ENCODE peak calls at places on chromosomes 2 and 18, in eight cellular contexts. One of them, this sample, is unnamed.

GRCh38 chr2:30335981-30336538 is 104.7 kb downstream of the LBH start:
- DNase-seq in HL-60: no peak
- DNase-seq in left lung: no peak
- DNase-seq in fibroblast of the aortic adventitia: peak
- DNase-seq in nephron progenitor cell: no peak
- DNase-seq in neural crest cell: no peak
- DNase-seq in kidney epithelial cell: no peak
- DNase-seq in IMR-90: no peak
- DNase-seq in this sample: no peak

GRCh38 chr2:169759987-169760386 is 26.4 kb downstream of the KLHL23 start:
- DNase-seq in HL-60: no peak
- DNase-seq in left lung: no peak
- DNase-seq in fibroblast of the aortic adventitia: no peak
- DNase-seq in nephron progenitor cell: no peak
- DNase-seq in neural crest cell: no peak
- DNase-seq in kidney epithelial cell: no peak
- DNase-seq in IMR-90: no peak
- DNase-seq in this sample: no peak

GRCh38 chr2:223822818-223823217 is 14.6 kb downstream of the AP1S3 start:
- DNase-seq in HL-60: no peak
- DNase-seq in left lung: no peak
- DNase-seq in fibroblast of the aortic adventitia: no peak
- DNase-seq in nephron progenitor cell: no peak
- DNase-seq in neural crest cell: no peak
- DNase-seq in kidney epithelial cell: no peak
- DNase-seq in IMR-90: no peak
- DNase-seq in this sample: no peak

GRCh38 chr2:53670351-53670750 is 97.3 kb upstream of the CHAC2 start:
- DNase-seq in HL-60: no peak
- DNase-seq in left lung: no peak
- DNase-seq in fibroblast of the aortic adventitia: no peak
- DNase-seq in nephron progenitor cell: no peak
- DNase-seq in neural crest cell: no peak
- DNase-seq in kidney epithelial cell: no peak
- DNase-seq in IMR-90: peak
- DNase-seq in this sample: no peak

GRCh38 chr2:17475285-17475684 is 43.0 kb downstream of the RAD51AP2 start:
- DNase-seq in HL-60: peak
- DNase-seq in left lung: no peak
- DNase-seq in fibroblast of the aortic adventitia: no peak
- DNase-seq in nephron progenitor cell: no peak
- DNase-seq in neural crest cell: no peak
- DNase-seq in kidney epithelial cell: no peak
- DNase-seq in IMR-90: no peak
- DNase-seq in this sample: no peak

GRCh38 chr2:1855150-1855549 is 110.8 kb upstream of the PXDN start:
- DNase-seq in HL-60: no peak
- DNase-seq in left lung: no peak
- DNase-seq in fibroblast of the aortic adventitia: no peak
- DNase-seq in nephron progenitor cell: peak
- DNase-seq in neural crest cell: peak
- DNase-seq in kidney epithelial cell: no peak
- DNase-seq in IMR-90: no peak
- DNase-seq in this sample: no peak

GRCh38 chr2:162509288-162509968 is 165.5 kb downstream of the GCA start:
- DNase-seq in HL-60: no peak
- DNase-seq in left lung: no peak
- DNase-seq in fibroblast of the aortic adventitia: no peak
- DNase-seq in nephron progenitor cell: no peak
- DNase-seq in neural crest cell: no peak
- DNase-seq in kidney epithelial cell: no peak
- DNase-seq in IMR-90: no peak
- DNase-seq in this sample: no peak

GRCh38 chr2:54568876-54569298 is 112.8 kb downstream of the SPTBN1 start:
- DNase-seq in HL-60: no peak
- DNase-seq in left lung: no peak
- DNase-seq in fibroblast of the aortic adventitia: no peak
- DNase-seq in nephron progenitor cell: no peak
- DNase-seq in neural crest cell: no peak
- DNase-seq in kidney epithelial cell: no peak
- DNase-seq in IMR-90: no peak
- DNase-seq in this sample: no peak

GRCh38 chr2:170013802-170014551 is 164.0 kb upstream of the MYO3B start:
- DNase-seq in HL-60: no peak
- DNase-seq in left lung: no peak
- DNase-seq in fibroblast of the aortic adventitia: peak
- DNase-seq in nephron progenitor cell: peak
- DNase-seq in neural crest cell: no peak
- DNase-seq in kidney epithelial cell: no peak
- DNase-seq in IMR-90: peak
- DNase-seq in this sample: no peak

DNA sequence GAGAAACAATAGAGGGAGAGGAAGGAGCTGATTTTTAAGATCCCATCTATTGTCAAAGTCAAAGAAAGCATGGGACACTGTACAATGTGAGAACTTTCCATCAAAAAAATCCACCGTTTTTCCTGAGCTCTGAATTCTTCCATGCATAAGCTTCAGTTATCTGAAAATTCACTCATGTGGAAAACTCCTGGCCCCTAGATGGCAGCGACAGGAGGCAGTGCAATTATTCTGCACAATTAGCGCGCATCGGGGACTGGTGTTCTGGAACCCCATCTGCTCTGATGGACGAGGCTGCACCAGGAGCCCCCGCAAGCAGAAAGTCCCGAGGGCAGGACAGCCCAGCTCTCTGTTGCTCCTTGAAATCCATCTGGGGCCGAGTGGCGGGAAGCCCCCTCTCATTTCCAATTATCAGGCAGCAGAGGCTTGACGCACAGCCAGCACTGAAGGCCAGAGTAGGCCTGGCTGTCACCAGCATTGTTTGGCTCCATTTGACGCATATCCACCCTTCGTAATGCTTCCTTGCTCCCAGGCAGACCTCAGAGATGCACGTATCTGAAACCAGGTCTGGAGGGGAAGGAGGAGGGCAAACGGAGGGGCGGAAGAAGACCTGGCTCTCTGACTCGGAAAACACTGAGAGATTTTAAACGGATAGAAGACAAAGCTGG is 70.0 kb downstream of the TNS1 start:
- DNase-seq in HL-60: no peak
- DNase-seq in left lung: no peak
- DNase-seq in fibroblast of the aortic adventitia: peak
- DNase-seq in nephron progenitor cell: no peak
- DNase-seq in neural crest cell: no peak
- DNase-seq in kidney epithelial cell: no peak
- DNase-seq in IMR-90: no peak
- DNase-seq in this sample: no peak
- TF ChIP-seq CTCF in HL-60: no peak
- TF ChIP-seq CTCF in left lung: no peak
- TF ChIP-seq CTCF in fibroblast of the aortic adventitia: no peak
- TF ChIP-seq CTCF in nephron progenitor cell: no peak
- TF ChIP-seq CTCF in neural crest cell: peak
- TF ChIP-seq CTCF in kidney epithelial cell: no peak
- TF ChIP-seq CTCF in IMR-90: peak
- TF ChIP-seq CTCF in this sample: no peak

DNA sequence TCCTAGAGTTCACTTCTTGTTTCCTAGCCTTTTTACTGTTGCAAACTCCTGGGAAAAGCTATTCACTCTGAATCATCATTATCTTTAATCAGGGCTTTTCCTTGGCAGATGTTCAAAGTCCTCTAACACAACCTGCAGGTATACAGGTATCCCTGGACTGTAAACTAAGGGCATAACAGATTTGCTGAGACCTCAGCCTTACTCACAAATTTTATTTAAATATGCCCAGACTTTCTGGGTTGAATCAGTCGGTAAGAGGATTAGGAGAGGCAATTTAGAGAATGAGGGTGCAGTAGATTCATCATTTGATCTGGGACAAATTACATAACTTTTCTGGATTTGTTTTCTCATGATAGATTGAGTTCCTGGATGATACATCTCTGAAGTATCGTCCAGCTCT is 217.8 kb upstream of the STON1 start:
- DNase-seq in HL-60: no peak
- DNase-seq in left lung: no peak
- DNase-seq in fibroblast of the aortic adventitia: peak
- DNase-seq in nephron progenitor cell: no peak
- DNase-seq in neural crest cell: no peak
- DNase-seq in kidney epithelial cell: no peak
- DNase-seq in IMR-90: no peak
- DNase-seq in this sample: no peak
- TF ChIP-seq CTCF in HL-60: no peak
- TF ChIP-seq CTCF in left lung: no peak
- TF ChIP-seq CTCF in fibroblast of the aortic adventitia: no peak
- TF ChIP-seq CTCF in nephron progenitor cell: no peak
- TF ChIP-seq CTCF in neural crest cell: no peak
- TF ChIP-seq CTCF in kidney epithelial cell: no peak
- TF ChIP-seq CTCF in IMR-90: no peak
- TF ChIP-seq CTCF in this sample: no peak

DNA sequence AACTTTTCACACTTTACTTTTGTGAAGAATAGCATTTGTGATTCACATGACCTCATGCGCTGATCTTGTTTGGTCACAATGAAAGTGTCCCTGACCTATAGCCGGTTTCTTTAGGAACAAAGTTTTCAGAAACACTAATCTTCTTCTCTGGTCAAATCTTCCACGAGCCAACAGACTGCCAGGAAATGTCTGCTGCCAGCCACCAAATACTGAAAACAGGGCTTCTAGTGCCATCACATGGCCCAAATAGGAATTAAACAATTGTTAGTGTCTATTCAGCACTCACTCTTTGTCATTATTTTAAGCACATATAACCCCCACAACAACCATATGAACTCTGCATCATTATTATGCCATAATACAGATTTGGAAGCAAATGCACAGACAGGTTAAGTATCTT is 286.5 kb upstream of the SYT4 start:
- DNase-seq in HL-60: no peak
- DNase-seq in left lung: no peak
- DNase-seq in fibroblast of the aortic adventitia: peak
- DNase-seq in nephron progenitor cell: peak
- DNase-seq in neural crest cell: peak
- DNase-seq in kidney epithelial cell: no peak
- DNase-seq in IMR-90: peak
- DNase-seq in this sample: peak
- TF ChIP-seq CTCF in HL-60: no peak
- TF ChIP-seq CTCF in left lung: peak
- TF ChIP-seq CTCF in fibroblast of the aortic adventitia: peak
- TF ChIP-seq CTCF in nephron progenitor cell: peak
- TF ChIP-seq CTCF in neural crest cell: peak
- TF ChIP-seq CTCF in kidney epithelial cell: peak
- TF ChIP-seq CTCF in IMR-90: peak
- TF ChIP-seq CTCF in this sample: peak

DNA sequence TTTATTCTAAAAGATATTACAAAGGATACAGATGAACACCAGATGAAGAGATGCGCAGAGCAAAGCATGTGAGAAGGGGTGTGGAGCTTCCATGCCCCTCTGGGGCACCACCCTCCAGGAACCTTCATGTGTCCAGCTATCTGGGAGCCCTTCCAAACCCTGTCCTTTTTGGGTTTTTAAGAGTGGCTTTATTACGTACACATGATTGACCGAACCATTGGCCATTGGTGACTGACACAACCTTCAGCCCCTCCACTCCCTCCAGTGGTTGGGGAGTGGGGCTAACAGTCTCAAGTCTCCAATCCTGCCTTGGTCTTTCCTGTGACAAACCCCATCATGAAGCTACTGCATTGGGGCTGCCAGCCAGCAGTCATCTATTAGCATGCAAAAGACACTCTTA is 19.5 kb downstream of the IL1B start:
- DNase-seq in HL-60: no peak
- DNase-seq in left lung: no peak
- DNase-seq in fibroblast of the aortic adventitia: no peak
- DNase-seq in nephron progenitor cell: no peak
- DNase-seq in neural crest cell: no peak
- DNase-seq in kidney epithelial cell: no peak
- DNase-seq in IMR-90: no peak
- DNase-seq in this sample: no peak
- TF ChIP-seq CTCF in HL-60: no peak
- TF ChIP-seq CTCF in left lung: no peak
- TF ChIP-seq CTCF in fibroblast of the aortic adventitia: no peak
- TF ChIP-seq CTCF in nephron progenitor cell: no peak
- TF ChIP-seq CTCF in neural crest cell: no peak
- TF ChIP-seq CTCF in kidney epithelial cell: no peak
- TF ChIP-seq CTCF in IMR-90: no peak
- TF ChIP-seq CTCF in this sample: no peak